ENCODE peak calls at places on chromosomes 16 and 17, in ten cellular contexts. Q is GM12865, I is lower leg skin, R is prostate gland, T is breast epithelium, N is AG04450, H is fibroblast of lung, L is HFF-Myc, C is brain microvascular endothelial cell, W is colonic mucosa. P is an unnamed sample.

GRCh38 chr17:38508570-38508950 is 80.3 kb downstream of the ARHGAP23 start:
- DNase-seq in I (no peak), C (no peak), Q (no peak), H (no peak), N (no peak), T (no peak), R (no peak), W (no peak), L (no peak), P (no peak)

GRCh38 chr17:9470171-9470570 is 105.4 kb downstream of the STX8 start:
- DNase-seq in I (no peak), T (no peak), L (peak), W (no peak), H (peak), N (no peak), R (no peak), Q (peak), C (no peak), P (no peak)

GRCh38 chr17:67434061-67434525 is 57.0 kb downstream of the PITPNC1 start:
- DNase-seq in Q (peak), W (no peak), R (no peak), N (no peak), L (no peak), C (no peak), I (peak), H (no peak), T (no peak), P (no peak)

GRCh38 chr16:75244844-75245758 is 6.3 kb downstream of the BCAR1 start:
- DNase-seq in H (peak), C (peak), I (peak), T (peak), W (peak), N (peak), Q (peak), L (peak), R (peak), P (peak)

GRCh38 chr16:88770459-88771293 is 14.3 kb downstream of the PIEZO1 start:
- DNase-seq in T (no peak), R (peak), Q (no peak), C (peak), H (peak), W (peak), L (no peak), I (no peak), N (peak), P (no peak)

GRCh38 chr17:69326302-69327059 is 452 bp downstream of the ABCA5 start:
- DNase-seq in I (peak), W (no peak), L (no peak), R (peak), C (peak), N (no peak), T (no peak), Q (peak), H (peak), P (no peak)

GRCh38 chr16:2357331-2357730 is 16.8 kb upstream of the ABCA3 start:
- DNase-seq in W (no peak), L (no peak), T (no peak), N (no peak), I (no peak), H (no peak), R (no peak), Q (no peak), C (no peak), P (no peak)

GRCh38 chr17:8073627-8074485 is 13.7 kb downstream of the ALOX12B start:
- DNase-seq in I (peak), W (peak), Q (peak), R (no peak), L (no peak), T (peak), N (no peak), C (peak), H (peak), P (no peak)

GRCh38 chr16:35746281-35746962 is 2287.0 kb downstream of the TP53TG3F start:
- DNase-seq in W (no peak), I (no peak), C (no peak), Q (no peak), T (no peak), N (no peak), L (no peak), H (no peak), R (no peak), P (no peak)

GRCh38 chr17:1035546-1036170 is 38.7 kb downstream of the TIMM22 start:
- DNase-seq in I (no peak), H (no peak), Q (no peak), L (no peak), R (no peak), N (no peak), W (no peak), C (no peak), T (no peak), P (no peak)

GRCh38 chr16:85969159-85969558 is 70.2 kb downstream of the IRF8 start:
- DNase-seq in N (no peak), C (peak), T (no peak), Q (peak), H (peak), I (no peak), R (no peak), L (no peak), W (no peak), P (no peak)

GRCh38 chr17:31216053-31216751 is 80.8 kb downstream of the OMG start:
- DNase-seq in T (no peak), L (peak), I (no peak), C (peak), Q (peak), W (no peak), N (peak), R (no peak), H (peak), P (no peak)

GRCh38 chr16:75099738-75100615 is 16.6 kb downstream of the LDHD start:
- DNase-seq in W (no peak), H (no peak), T (no peak), R (no peak), I (no peak), L (no peak), N (no peak), C (no peak), Q (peak), P (no peak)

GRCh38 chr16:84851192-84852127 is 31.7 kb downstream of the CRISPLD2 start:
- DNase-seq in C (peak), R (no peak), N (peak), W (no peak), H (peak), I (no peak), T (peak), L (peak), Q (no peak), P (no peak)

GRCh38 chr16:21163576-21163975 is 5.1 kb downstream of the LDAF1 start:
- DNase-seq in W (no peak), I (no peak), T (no peak), R (no peak), C (no peak), H (no peak), L (no peak), N (no peak), Q (no peak), P (no peak)

GRCh38 chr17:965311-965989 is 14.1 kb downstream of the NXN start:
- DNase-seq in N (no peak), Q (no peak), I (no peak), C (no peak), L (no peak), R (no peak), W (no peak), T (no peak), H (peak), P (no peak)

GRCh38 chr17:6496116-6496481 is 51.8 kb downstream of the PIMREG start:
- DNase-seq in W (no peak), C (no peak), Q (peak), L (no peak), I (no peak), H (no peak), T (peak), R (no peak), N (no peak), P (no peak)

GRCh38 chr16:79307214-79307613 is 293.3 kb downstream of the MAF start:
- DNase-seq in L (no peak), N (no peak), C (no peak), H (no peak), I (peak), T (no peak), R (no peak), Q (no peak), W (peak), P (no peak)

GRCh38 chr16:11848842-11849241 is 2.5 kb downstream of the RSL1D1 start:
- DNase-seq in T (no peak), L (no peak), H (peak), C (peak), N (no peak), R (no peak), W (no peak), Q (no peak), I (no peak), P (no peak)

GRCh38 chr17:6070895-6071511 is 824 bp downstream of the WSCD1 start:
- DNase-seq in C (no peak), T (no peak), H (no peak), N (no peak), L (no peak), W (peak), Q (no peak), I (no peak), R (no peak), P (no peak)

GRCh38 chr16:69494993-69495392 is 70.6 kb downstream of the CYB5B start:
- DNase-seq in L (no peak), R (no peak), W (peak), Q (peak), H (no peak), T (no peak), I (no peak), C (no peak), N (no peak), P (no peak)

GRCh38 chr16:53926209-53926608 is 222.3 kb downstream of the FTO start:
- DNase-seq in Q (no peak), I (no peak), C (no peak), R (no peak), L (no peak), H (no peak), W (no peak), T (no peak), N (no peak), P (no peak)

GRCh38 chr16:88703486-88704309 is 2.5 kb downstream of the RNF166 start:
- DNase-seq in I (no peak), Q (peak), C (no peak), H (peak), W (no peak), L (no peak), N (no peak), T (no peak), R (no peak), P (no peak)

GRCh38 chr16:84478172-84478948 is 26.1 kb downstream of the MEAK7 start:
- DNase-seq in L (peak), H (peak), N (peak), C (peak), I (no peak), Q (no peak), R (peak), W (no peak), T (no peak), P (no peak)

GRCh38 chr17:55420776-55421178 is 858 bp downstream of the MMD start:
- DNase-seq in T (peak), Q (peak), I (peak), R (peak), H (peak), W (peak), L (no peak), N (no peak), C (no peak), P (no peak)

GRCh38 chr16:49620868-49621239 is 235.1 kb downstream of the ZNF423 start:
- DNase-seq in N (no peak), W (no peak), I (no peak), C (no peak), H (no peak), R (no peak), Q (no peak), L (no peak), T (no peak), P (no peak)

GRCh38 chr17:27458524-27458908 is 2.3 kb downstream of the KSR1 start:
- DNase-seq in L (no peak), R (no peak), T (no peak), H (no peak), C (no peak), I (no peak), N (no peak), Q (no peak), W (no peak), P (no peak)

GRCh38 chr16:2158262-2158638 is 2.7 kb downstream of the TRAF7 start:
- DNase-seq in L (no peak), Q (no peak), W (no peak), T (no peak), I (no peak), N (no peak), H (no peak), R (no peak), C (no peak), P (no peak)

GRCh38 chr17:980406-981291 is 1.1 kb upstream of the NXN start:
- DNase-seq in I (peak), W (peak), H (peak), T (peak), L (no peak), C (peak), N (no peak), R (peak), Q (peak), P (peak)

GRCh38 chr16:76835319-76835718 is 355.7 kb upstream of the MON1B start:
- DNase-seq in I (no peak), N (no peak), W (no peak), C (no peak), H (no peak), R (no peak), L (no peak), Q (no peak), T (no peak), P (no peak)

DNA sequence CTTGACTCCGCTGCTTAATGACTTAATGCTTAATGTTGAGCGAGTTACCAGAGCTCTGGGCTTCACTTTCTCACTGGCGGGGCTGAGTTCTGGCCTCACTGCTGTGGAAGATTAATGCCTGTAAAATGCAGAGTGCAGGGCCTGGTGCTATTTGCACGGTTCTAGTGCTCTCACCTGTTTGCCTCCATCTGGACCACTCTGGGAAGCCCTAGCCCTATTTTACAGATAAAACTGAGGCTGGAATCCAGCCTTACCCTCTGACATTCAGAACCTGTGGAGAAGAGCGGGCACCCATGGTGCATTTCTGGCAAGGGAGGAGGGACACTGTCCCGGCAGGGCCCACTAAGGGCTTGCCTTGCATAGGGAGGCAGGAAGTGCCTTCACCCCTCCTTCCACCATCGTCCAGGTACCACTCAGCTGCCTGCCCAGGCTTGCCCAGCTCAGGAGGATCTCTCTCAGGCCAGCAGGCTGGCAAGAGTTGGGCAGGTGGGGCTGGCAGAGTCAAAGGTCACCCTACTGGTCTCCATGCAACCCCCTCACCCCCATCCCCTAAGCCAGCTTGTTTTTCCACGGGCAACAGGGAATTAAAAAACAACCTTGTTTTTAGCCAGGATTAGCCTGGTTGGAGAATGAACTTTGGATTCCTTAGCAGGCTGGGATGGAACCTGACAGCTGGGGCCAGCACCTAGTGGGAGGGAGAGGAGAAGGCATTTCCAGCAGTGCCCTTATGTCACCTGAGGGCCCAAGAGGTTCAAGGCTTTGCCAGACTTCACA is 4.1 kb upstream of the UBALD1 start:
- DNase-seq in T (no peak), W (no peak), C (no peak), L (no peak), R (peak), H (no peak), Q (no peak), N (no peak), I (no peak), P (no peak)
- TF ChIP-seq CTCF in T (no peak), W (no peak), C (no peak), L (no peak), R (no peak), H (no peak), Q (no peak), N (no peak), I (no peak), P (no peak)

GRCh38 chr17:17413215-17413792 is 63.5 kb upstream of the MED9 start:
- DNase-seq in I (no peak), Q (no peak), R (no peak), W (no peak), N (no peak), C (no peak), L (no peak), T (no peak), H (peak), P (no peak)
- H3K4me3 ChIP-seq in I (no peak), Q (no peak), R (no peak), W (no peak), N (no peak), C (no peak), L (no peak), T (peak), H (no peak), P (no peak)

GRCh38 chr17:35555695-35556094 is 4.9 kb downstream of the SLFN14 start:
- DNase-seq in T (no peak), Q (no peak), C (no peak), N (no peak), I (no peak), L (no peak), W (no peak), H (no peak), R (no peak), P (no peak)
- TF ChIP-seq CTCF in T (no peak), Q (peak), C (peak), N (peak), I (no peak), L (peak), W (no peak), H (no peak), R (no peak), P (peak)

DNA sequence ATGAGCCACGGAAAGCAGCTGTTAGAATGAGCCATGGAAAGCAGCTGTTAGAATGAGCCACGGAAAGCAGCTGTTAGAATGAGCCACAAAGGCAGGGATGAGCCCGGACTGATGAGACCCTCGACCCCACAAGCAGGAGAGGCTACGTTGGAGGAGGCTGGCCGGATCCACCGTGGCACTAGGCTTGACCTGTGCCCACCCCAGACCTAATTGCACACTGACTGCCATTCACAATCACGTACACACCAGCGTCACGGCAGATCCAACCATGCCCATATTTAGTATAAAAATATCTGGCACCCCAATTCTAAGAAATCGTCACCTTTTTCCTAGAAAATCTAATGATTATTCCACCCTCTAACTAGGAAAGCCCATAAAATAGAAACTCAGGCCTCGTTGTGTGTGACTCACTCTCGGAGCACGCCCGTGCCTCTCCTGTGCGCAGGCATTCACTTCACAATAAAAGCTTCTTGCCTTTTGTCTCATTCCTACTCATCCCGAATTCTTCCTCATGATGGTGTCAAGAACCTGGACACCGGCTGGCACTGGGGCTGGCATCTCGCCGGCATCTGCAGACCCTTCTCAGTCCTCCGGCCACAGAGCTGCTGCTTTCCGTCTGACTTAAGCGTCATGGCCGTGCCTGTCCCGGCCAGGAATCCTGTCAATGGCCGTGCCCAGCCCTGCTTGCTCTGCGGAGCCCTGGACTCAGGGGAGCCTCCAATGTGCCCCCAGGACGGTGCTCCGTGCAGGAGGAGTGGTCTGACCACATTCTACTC is 5.5 kb upstream of the SECTM1 start:
- DNase-seq in C (peak), I (no peak), W (peak), T (no peak), H (peak), Q (no peak), N (peak), L (peak), R (peak), P (no peak)
- H3K4me3 ChIP-seq in C (peak), I (no peak), W (peak), T (peak), H (peak), Q (no peak), N (no peak), L (peak), R (peak), P (no peak)

GRCh38 chr17:46193626-46194392 is 580 bp upstream of the KANSL1 start:
- DNase-seq in L (peak), R (peak), I (peak), N (peak), W (peak), Q (peak), T (peak), C (peak), H (peak), P (peak)

GRCh38 chr17:46192211-46192483 is 1.1 kb downstream of the KANSL1 start:
- DNase-seq in L (no peak), W (no peak), H (no peak), R (no peak), Q (no peak), I (no peak), T (no peak), N (no peak), C (no peak), P (no peak)

GRCh38 chr17:46194393-46195216 is 1.4 kb upstream of the KANSL1 start:
- DNase-seq in N (no peak), I (no peak), T (no peak), H (peak), Q (peak), L (peak), C (peak), R (no peak), W (peak), P (no peak)

GRCh38 chr17:46192484-46193245 is 564 bp downstream of the KANSL1 start:
- DNase-seq in L (no peak), N (no peak), T (no peak), C (peak), Q (peak), W (peak), R (peak), I (peak), H (peak), P (no peak)

GRCh38 chr17:46193246-46193625 is at the start of gene KANSL1:
- DNase-seq in L (peak), R (peak), N (peak), T (peak), W (peak), Q (peak), C (peak), I (peak), H (peak), P (peak)
- TF ChIP-seq CTCF in L (no peak), R (peak), N (peak), T (peak), W (no peak), Q (peak), C (peak), I (no peak), H (no peak), P (peak)

DNA sequence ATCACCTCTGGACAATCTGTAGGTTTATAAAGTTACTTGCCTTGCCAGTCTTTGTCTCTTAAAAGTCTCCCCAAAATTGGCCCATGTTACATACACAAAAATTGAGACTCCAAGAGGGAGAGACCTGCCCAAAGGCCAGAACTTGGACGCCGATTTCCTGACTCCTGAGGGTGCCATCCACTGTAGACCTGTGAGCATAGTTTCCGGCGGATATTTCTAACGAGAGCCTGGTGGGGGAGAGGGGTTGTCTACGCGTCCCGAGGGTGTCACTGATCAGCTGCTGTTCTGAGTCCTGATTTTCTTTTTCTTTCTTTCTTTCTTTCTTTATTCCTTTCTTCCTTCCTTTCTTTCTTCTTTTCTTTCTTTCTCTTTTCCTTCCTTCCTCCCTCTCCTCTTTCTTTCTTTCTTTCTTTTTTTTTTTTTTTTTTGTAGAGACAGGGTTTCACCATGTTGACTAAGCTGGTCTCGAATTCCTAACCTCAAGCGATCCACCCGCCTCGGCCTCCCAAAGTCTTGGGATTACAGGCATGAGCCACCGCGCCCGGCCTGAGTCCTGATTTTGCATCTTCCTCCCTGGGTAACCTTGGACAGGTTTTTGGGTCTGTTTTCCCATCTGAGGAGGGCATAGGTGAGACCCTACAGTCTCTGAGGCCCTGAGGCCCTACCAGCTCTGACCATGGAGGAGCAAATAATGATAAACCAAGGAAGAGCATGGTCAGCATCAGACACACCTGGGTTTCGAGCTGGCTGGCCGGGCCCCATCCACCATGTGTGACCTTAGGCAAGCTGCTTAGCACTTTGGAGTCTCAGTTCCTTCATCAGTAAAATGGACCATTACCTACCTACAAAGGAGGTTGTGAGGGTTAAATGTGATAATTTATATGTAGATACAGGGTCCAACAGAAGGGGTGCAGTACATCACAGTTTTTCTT is 959 bp upstream of the NCBP3 start:
- DNase-seq in N (no peak), H (no peak), L (no peak), T (no peak), I (no peak), Q (no peak), C (no peak), R (no peak), W (no peak), P (no peak)
- H3K4me3 ChIP-seq in N (no peak), H (no peak), L (no peak), T (peak), I (no peak), Q (no peak), C (no peak), R (no peak), W (no peak), P (peak)